ENCODE peak calls at places on chromosome 7, in six cellular contexts. I is brain microvascular endothelial cell, G is fibroblast of lung, Y is colonic mucosa, C is HFF-Myc, D is progenitor cell of endocrine pancreas. R is an unnamed sample.

GRCh38 chr7:18086165-18087030 is 58.8 kb upstream of the PRPS1L1 start:
- DNase-seq in I (no peak), G (no peak), Y (no peak), C (no peak), D (peak), R (no peak)

GRCh38 chr7:149277871-149278270 is 15.9 kb downstream of the ZNF783 start:
- DNase-seq in I (no peak), G (no peak), Y (no peak), C (no peak), D (no peak), R (no peak)

GRCh38 chr7:75575488-75576112 is 83.5 kb downstream of the SPDYE5 start:
- DNase-seq in I (no peak), G (no peak), Y (no peak), C (peak), D (no peak), R (peak)

GRCh38 chr7:46146454-46147255 is 225.6 kb upstream of the IGFBP3 start:
- DNase-seq in I (peak), G (peak), Y (no peak), C (no peak), D (no peak), R (no peak)

GRCh38 chr7:42981595-42981994 is 49.4 kb downstream of the MRPL32 start:
- DNase-seq in I (no peak), G (no peak), Y (no peak), C (no peak), D (no peak), R (no peak)

GRCh38 chr7:34365011-34365410 is 293.0 kb upstream of the NPSR1 start:
- DNase-seq in I (no peak), G (no peak), Y (no peak), C (no peak), D (no peak), R (no peak)

GRCh38 chr7:45021604-45022296 is 21.7 kb downstream of the CCM2 start:
- DNase-seq in I (peak), G (peak), Y (no peak), C (no peak), D (no peak), R (no peak)

GRCh38 chr7:33982425-33982786 is 77.1 kb downstream of the BMPER start:
- DNase-seq in I (peak), G (peak), Y (no peak), C (peak), D (no peak), R (no peak)

GRCh38 chr7:155815332-155816191 is 3.3 kb upstream of the SHH start:
- DNase-seq in I (peak), G (peak), Y (peak), C (no peak), D (peak), R (no peak)

GRCh38 chr7:156178857-156179256 is 366.6 kb upstream of the SHH start:
- DNase-seq in I (no peak), G (no peak), Y (no peak), C (no peak), D (no peak), R (no peak)

GRCh38 chr7:149690688-149691446 is 82.5 kb downstream of the ZNF467 start:
- DNase-seq in I (peak), G (peak), Y (peak), C (peak), D (no peak), R (no peak)

GRCh38 chr7:2476776-2477446 is 713 bp upstream of the GRIFIN start:
- DNase-seq in I (no peak), G (no peak), Y (no peak), C (no peak), D (no peak), R (no peak)

GRCh38 chr7:30396379-30396778 is 82.2 kb downstream of the NOD1 start:
- DNase-seq in I (no peak), G (peak), Y (no peak), C (no peak), D (no peak), R (no peak)
- TF ChIP-seq CTCF in I (peak), G (no peak), Y (no peak), C (peak), D (no peak), R (peak)

DNA sequence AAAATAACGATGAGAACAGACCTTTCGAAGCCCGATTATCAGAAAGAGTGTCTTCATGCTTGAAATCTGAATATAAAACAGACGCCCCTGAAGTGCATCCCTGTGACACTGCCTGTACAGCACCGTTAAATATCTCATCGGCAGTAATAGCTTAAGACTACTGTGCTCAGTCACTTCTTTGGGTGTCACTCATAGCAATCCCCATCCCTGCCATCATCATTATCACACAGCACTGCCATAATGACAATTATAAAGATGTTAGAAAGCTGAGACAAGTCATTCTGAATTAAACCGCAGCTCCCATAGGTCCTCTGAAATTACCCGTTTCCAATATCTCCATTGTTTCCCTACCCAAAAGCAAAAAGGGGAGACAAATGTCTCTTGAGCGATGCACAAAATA is 567.7 kb upstream of the C7orf33 start:
- DNase-seq in I (no peak), G (no peak), Y (no peak), C (no peak), D (no peak), R (no peak)
- TF ChIP-seq CTCF in I (no peak), G (no peak), Y (no peak), C (no peak), D (no peak), R (no peak)

GRCh38 chr7:130732980-130733865 is 784 bp downstream of the KLF14 start:
- DNase-seq in I (no peak), G (no peak), Y (peak), C (no peak), D (peak), R (no peak)
- TF ChIP-seq CTCF in I (no peak), G (no peak), Y (no peak), C (no peak), D (peak), R (no peak)

GRCh38 chr7:27142562-27143021 is 889 bp downstream of the HOXA5 start:
- DNase-seq in I (no peak), G (no peak), Y (peak), C (no peak), D (no peak), R (no peak)

GRCh38 chr7:27143022-27143949 is at the start of gene HOXA5:
- DNase-seq in I (no peak), G (peak), Y (peak), C (no peak), D (peak), R (no peak)

GRCh38 chr7:27144799-27145166 is 1.3 kb upstream of the HOXA5 start:
- DNase-seq in I (no peak), G (no peak), Y (peak), C (no peak), D (no peak), R (no peak)

GRCh38 chr7:27145167-27145883 is 1.8 kb upstream of the HOXA5 start:
- DNase-seq in I (no peak), G (no peak), Y (peak), C (no peak), D (no peak), R (no peak)

GRCh38 chr7:27143950-27144798 is 693 bp upstream of the HOXA5 start:
- DNase-seq in I (no peak), G (peak), Y (peak), C (no peak), D (no peak), R (no peak)
- TF ChIP-seq CTCF in I (no peak), G (no peak), Y (no peak), C (no peak), D (no peak), R (no peak)